ENCODE peak calls at places on chromosomes 16 and 17, in five cellular contexts. M is T-helper 17 cell, W is M059J, J is heart left ventricle, O is SW 1271. N is an unnamed sample.

GRCh38 chr16:49283376-49284049 is 1.9 kb upstream of the CBLN1 start:
- DNase-seq in J (no peak), W (no peak), O (no peak), M (no peak), N (no peak)

GRCh38 chr16:64865037-64865696 is 256.7 kb downstream of the CDH11 start:
- DNase-seq in W (no peak), O (no peak), J (no peak), M (no peak), N (no peak)

GRCh38 chr17:7191571-7192270 is 12.6 kb upstream of the ASGR1 start:
- DNase-seq in J (no peak), W (peak), M (no peak), O (peak), N (no peak)

GRCh38 chr16:28902909-28903308 is 22.1 kb downstream of the RABEP2 start:
- DNase-seq in W (no peak), J (no peak), O (no peak), M (no peak), N (no peak)

GRCh38 chr17:49217651-49218413 is 7.3 kb downstream of the ABI3 start:
- DNase-seq in O (no peak), W (no peak), J (peak), M (peak), N (peak)

GRCh38 chr16:10834130-10834529 is 15.5 kb upstream of the TVP23A start:
- DNase-seq in J (no peak), W (no peak), M (no peak), O (no peak), N (no peak)

GRCh38 chr17:79082311-79083190 is 7.9 kb downstream of the ENGASE start:
- DNase-seq in M (peak), J (no peak), W (peak), O (peak), N (peak)

GRCh38 chr17:82021728-82022309 is 859 bp downstream of the CENPX start:
- DNase-seq in W (peak), J (no peak), O (no peak), M (no peak), N (no peak)

GRCh38 chr17:76427457-76428231 is 25.3 kb downstream of the UBE2O start:
- DNase-seq in W (peak), O (no peak), M (no peak), J (no peak), N (no peak)

GRCh38 chr17:37388266-37388665 is 12.5 kb downstream of the C17orf78 start:
- DNase-seq in W (peak), O (no peak), M (no peak), J (no peak), N (no peak)

GRCh38 chr16:31002252-31002700 is 8.2 kb downstream of the STX1B start:
- DNase-seq in J (no peak), W (no peak), O (no peak), M (no peak), N (no peak)

GRCh38 chr17:17356931-17357270 is 53.7 kb downstream of the NT5M start:
- DNase-seq in M (no peak), J (no peak), O (no peak), W (no peak), N (no peak)

GRCh38 chr16:19559242-19559910 is 3.9 kb downstream of the VPS35L start:
- DNase-seq in W (peak), J (no peak), M (no peak), O (peak), N (peak)

GRCh38 chr17:31297090-31297489 is at the start of gene OMG:
- DNase-seq in W (no peak), M (no peak), O (no peak), J (no peak), N (no peak)

GRCh38 chr17:42107597-42108576 is 4.6 kb downstream of the DHX58 start:
- DNase-seq in W (no peak), O (no peak), M (peak), J (peak), N (peak)